ENCODE peak calls at places on chromosome 1, in six cellular contexts. P is transverse colon, L is adrenal gland, F is tibial nerve, V is uterus, A is A549. S is an unnamed sample.

GRCh38 chr1:65691152-65691900 is 101.4 kb upstream of the PDE4B start:
- DNase-seq in P (no peak), L (no peak), F (no peak), V (no peak), A (no peak), S (no peak)

GRCh38 chr1:116231752-116232151 is 120.6 kb downstream of the MAB21L3 start:
- DNase-seq in P (no peak), L (peak; percentile 50), F (no peak), V (no peak), A (no peak), S (no peak)

GRCh38 chr1:56190975-56191768 is 388.2 kb downstream of the PLPP3 start:
- DNase-seq in P (no peak), L (no peak), F (no peak), V (no peak), A (peak; percentile 16), S (no peak)

GRCh38 chr1:17658837-17659236 is 96.3 kb upstream of the ACTL8 start:
- DNase-seq in P (peak; percentile 14), L (no peak), F (no peak), V (no peak), A (no peak), S (no peak)

GRCh38 chr1:183331095-183331742 is 87.0 kb downstream of the NMNAT2 start:
- DNase-seq in P (no peak), L (no peak), F (no peak), V (no peak), A (no peak), S (no peak)

GRCh38 chr1:30908446-30908885 is at the start of gene SDC3:
- DNase-seq in P (peak; percentile 27), L (no peak), F (no peak), V (no peak), A (no peak), S (no peak)

GRCh38 chr1:42735056-42735455 is 5.0 kb downstream of the CLDN19 start:
- DNase-seq in P (no peak), L (no peak), F (no peak), V (no peak), A (no peak), S (no peak)

GRCh38 chr1:230170610-230171009 is 103.6 kb downstream of the GALNT2 start:
- DNase-seq in P (no peak), L (peak; percentile 9), F (no peak), V (peak; percentile 3), A (no peak), S (no peak)

GRCh38 chr1:153629343-153629665 is 1.1 kb downstream of the S100A1 start:
- DNase-seq in P (no peak), L (no peak), F (no peak), V (no peak), A (no peak), S (no peak)

GRCh38 chr1:76162254-76162653 is 87.7 kb downstream of the ST6GALNAC3 start:
- DNase-seq in P (no peak), L (no peak), F (no peak), V (no peak), A (no peak), S (no peak)

GRCh38 chr1:21956720-21957552 is 19.8 kb upstream of the HSPG2 start:
- DNase-seq in P (peak; percentile 66), L (peak; percentile 79), F (no peak), V (no peak), A (no peak), S (peak; percentile 65)

GRCh38 chr1:56394298-56394697 is 185.1 kb downstream of the PLPP3 start:
- DNase-seq in P (no peak), L (no peak), F (peak; percentile 32), V (no peak), A (no peak), S (no peak)

GRCh38 chr1:145782166-145783099 is 41.5 kb downstream of the RNF115 start:
- DNase-seq in P (no peak), L (no peak), F (no peak), V (no peak), A (peak; percentile 82), S (no peak)

GRCh38 chr1:191851799-191852595 is 306.3 kb upstream of the RGS18 start:
- DNase-seq in P (no peak), L (no peak), F (no peak), V (no peak), A (no peak), S (no peak)

GRCh38 chr1:239547987-239548386 is 161.6 kb downstream of the CHRM3 start:
- DNase-seq in P (no peak), L (no peak), F (no peak), V (no peak), A (no peak), S (no peak)

GRCh38 chr1:20950689-20951088 is 163.6 kb upstream of the HP1BP3 start:
- DNase-seq in P (no peak), L (no peak), F (no peak), V (no peak), A (no peak), S (no peak)

GRCh38 chr1:152565115-152565514 is 1.5 kb downstream of the LCE3E start:
- DNase-seq in P (no peak), L (no peak), F (no peak), V (no peak), A (no peak), S (no peak)
- H3K4me3 ChIP-seq in P (no peak overlapping the region), L (no peak overlapping the region), F (no peak overlapping the region), V (no peak overlapping the region), A (no peak overlapping the region), S (no peak overlapping the region)

GRCh38 chr1:23777979-23778814 is at the start of gene PITHD1:
- DNase-seq in P (peak; percentile 88), L (peak; percentile 85), F (peak; percentile 58), V (peak; percentile 83), A (peak; percentile 81), S (peak; percentile 63)
- TF ChIP-seq POLR2A in P (peak; percentile 70), L (peak; percentile 90), F (peak; percentile 63), V (peak; percentile 92), A (peak; percentile 92), S (no peak)

GRCh38 chr1:53319296-53320101 is 8.4 kb downstream of the LRP8 start:
- DNase-seq in P (no peak), L (no peak), F (no peak), V (no peak), A (no peak), S (no peak)

GRCh38 chr1:53323316-53323715 is 4.6 kb downstream of the LRP8 start:
- DNase-seq in P (no peak), L (no peak), F (no peak), V (no peak), A (no peak), S (no peak)

GRCh38 chr1:53321776-53322602 is 5.9 kb downstream of the LRP8 start:
- DNase-seq in P (no peak), L (no peak), F (no peak), V (no peak), A (no peak), S (no peak)

GRCh38 chr1:53320646-53321045 is 7.2 kb downstream of the LRP8 start:
- DNase-seq in P (no peak), L (no peak), F (no peak), V (no peak), A (no peak), S (no peak)

GRCh38 chr1:53321366-53321765 is 6.5 kb downstream of the LRP8 start:
- DNase-seq in P (no peak), L (no peak), F (no peak), V (no peak), A (peak; percentile 17), S (no peak)
- TF ChIP-seq CTCF in P (no peak), L (no peak), F (no peak), V (no peak), A (no peak), S (no peak)

DNA sequence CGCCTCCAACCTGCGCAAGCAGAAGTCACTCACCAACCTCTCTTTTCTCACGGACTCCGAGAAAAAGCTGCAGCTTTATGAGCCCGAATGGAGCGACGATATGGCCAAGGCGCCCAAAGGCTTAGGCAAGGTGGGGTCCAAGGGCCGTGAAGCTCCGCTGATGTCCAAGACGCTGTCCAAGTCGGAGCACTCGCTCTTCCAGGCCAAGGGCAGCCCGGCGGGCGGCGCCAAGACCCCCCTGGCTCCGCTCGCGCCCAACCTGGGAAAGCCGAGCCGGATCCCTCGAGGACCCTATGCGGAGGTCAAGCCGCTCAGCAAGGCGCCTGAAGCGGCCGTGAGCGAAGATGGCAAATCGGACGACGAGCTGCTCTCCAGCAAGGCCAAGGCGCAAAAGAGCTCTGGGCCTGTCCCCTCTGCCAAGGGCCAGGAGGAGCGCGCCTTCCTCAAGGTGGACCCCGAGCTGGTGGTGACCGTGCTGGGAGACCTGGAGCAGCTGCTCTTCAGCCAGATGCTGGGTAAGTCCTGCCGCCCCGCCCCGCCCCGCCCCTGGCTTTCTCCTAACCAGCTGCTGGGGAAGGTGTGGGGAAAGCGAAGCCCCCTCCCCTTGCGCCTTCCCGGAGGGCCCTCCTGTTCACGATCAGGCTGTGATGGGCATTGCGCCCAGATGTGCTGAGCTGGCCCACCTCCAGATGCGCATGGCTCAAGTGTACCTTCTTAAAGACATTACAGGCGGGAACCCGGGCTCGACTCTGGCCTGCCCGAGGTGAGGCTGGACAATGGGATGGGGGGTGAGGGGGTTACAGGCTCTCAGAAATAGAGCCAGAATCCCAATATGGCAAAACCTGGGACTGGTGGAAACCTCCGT is 110.2 kb downstream of the NAV1 start:
- DNase-seq in P (peak; percentile 35), L (no peak), F (no peak), V (peak; percentile 54), A (peak; percentile 41), S (peak; percentile 87)
- H3K4me3 ChIP-seq in P (peak overlapping the region; percentile 39), L (no peak overlapping the region), F (peak overlapping the region; percentile 60), V (peak overlapping the region; percentile 43), A (peak overlapping the region; percentile 60), S (peak overlapping the region; percentile 2)

DNA sequence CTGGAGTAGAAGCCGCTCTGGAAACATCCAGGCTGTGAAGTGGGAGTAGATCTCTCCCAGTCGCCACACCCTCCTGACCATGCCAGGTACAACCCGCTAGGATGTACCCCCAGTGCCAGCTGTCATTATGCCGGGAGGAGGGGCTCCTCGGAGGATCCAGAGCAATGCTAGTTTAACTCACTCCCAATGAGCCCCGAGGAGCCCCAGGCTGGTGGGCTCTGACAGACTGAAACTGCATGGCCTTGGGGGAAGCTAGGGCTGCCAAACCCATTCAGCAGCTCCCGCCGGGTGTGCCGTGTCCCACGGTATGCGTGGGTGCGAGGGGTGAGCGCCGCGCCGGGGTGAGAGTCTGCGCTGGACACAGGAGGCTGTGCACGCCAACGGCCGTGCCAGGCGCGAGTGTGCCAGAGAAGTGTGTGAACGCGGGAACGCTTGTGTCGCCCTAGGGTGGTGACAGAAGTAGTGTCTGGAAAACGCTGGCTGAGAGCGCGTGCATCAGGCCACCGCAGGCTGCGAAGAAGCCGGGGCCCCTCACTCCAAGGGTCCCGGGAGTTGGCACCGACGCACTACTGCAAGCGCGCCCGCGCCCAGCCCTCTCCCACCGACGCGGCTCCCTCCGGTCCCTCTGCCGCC is 177.1 kb upstream of the EDN2 start:
- DNase-seq in P (no peak), L (no peak), F (no peak), V (no peak), A (no peak), S (no peak)
- TF ChIP-seq POLR2A in P (no peak), L (no peak), F (no peak), V (no peak), A (no peak), S (no peak)

S was measured in lower leg skin.